ENCODE peak calls at places on chromosomes 5 and 9, in eight cellular contexts. O, A, V, K, Z, Q, F and T are unnamed samples.

GRCh38 chr5:62627901-62628300 is 49.3 kb downstream of the LRRC70 start:
- DNase-seq in O (no peak), K (no peak), F (no peak), Q (no peak), A (no peak), V (no peak), Z (no peak), T (no peak)

GRCh38 chr5:133910596-133910995 is 57.8 kb downstream of the C5orf15 start:
- DNase-seq in A (no peak), K (no peak), Q (no peak), F (peak), O (no peak), V (no peak), Z (no peak), T (peak)

GRCh38 chr5:111635151-111635945 is 121.6 kb downstream of the NREP start:
- DNase-seq in F (no peak), O (peak), V (no peak), Q (no peak), Z (no peak), A (no peak), K (peak), T (no peak)

GRCh38 chr5:91027316-91027937 is 355.7 kb downstream of the ARRDC3 start:
- DNase-seq in Z (no peak), A (no peak), Q (no peak), V (no peak), K (no peak), O (no peak), F (no peak), T (no peak)

GRCh38 chr5:103424453-103425205 is 138.0 kb downstream of the NUDT12 start:
- DNase-seq in O (no peak), A (no peak), K (no peak), Z (no peak), Q (no peak), F (no peak), V (no peak), T (no peak)

GRCh38 chr5:154986151-154986550 is 27.4 kb upstream of the KIF4B start:
- DNase-seq in A (no peak), Z (no peak), K (no peak), Q (no peak), O (no peak), V (no peak), F (no peak), T (no peak)

GRCh38 chr9:5721279-5722087 is 92.6 kb downstream of the RIC1 start:
- DNase-seq in Q (no peak), Z (peak), A (no peak), F (no peak), V (no peak), K (no peak), O (no peak), T (no peak)

GRCh38 chr5:172417983-172418630 is 36.2 kb downstream of the SH3PXD2B start:
- DNase-seq in K (no peak), A (peak), Q (peak), Z (no peak), F (peak), V (peak), O (peak), T (peak)

GRCh38 chr9:7172445-7173115 is 414.8 kb downstream of the KDM4C start:
- DNase-seq in V (no peak), Q (no peak), K (no peak), Z (no peak), F (no peak), O (no peak), A (no peak), T (no peak)

DNA sequence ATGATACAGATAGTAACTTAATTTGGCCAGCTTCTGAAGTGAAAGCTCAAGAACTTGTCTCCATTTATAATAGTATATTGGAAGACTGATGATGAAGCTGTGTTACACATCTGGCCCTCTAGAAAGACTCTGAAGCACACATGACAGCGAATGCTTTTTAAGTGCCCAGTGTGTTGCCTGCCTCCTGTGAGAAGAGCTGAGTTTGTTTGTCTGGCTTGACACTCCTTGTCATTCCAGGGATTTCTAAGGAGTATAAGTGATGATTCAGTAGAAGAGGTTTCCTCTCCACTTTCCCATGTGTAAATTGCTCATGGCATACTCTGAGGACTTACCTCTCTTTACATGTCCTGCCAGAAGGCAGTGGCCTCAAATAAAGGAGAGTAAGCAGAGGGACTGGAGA is 30.4 kb upstream of the LRRTM2 start:
- DNase-seq in V (no peak), F (no peak), Q (no peak), A (no peak), Z (no peak), K (no peak), O (no peak), T (no peak)
- H3K27ac ChIP-seq in V (no peak), F (no peak), Q (no peak), A (no peak), Z (no peak), K (no peak), O (no peak), T (no peak)

GRCh38 chr5:159183247-159183646 is 26.1 kb downstream of the RNF145 start:
- DNase-seq in A (no peak), K (no peak), F (no peak), Q (no peak), Z (no peak), O (no peak), V (no peak), T (no peak)

GRCh38 chr5:159185773-159186172 is 23.6 kb downstream of the RNF145 start:
- DNase-seq in V (no peak), K (no peak), Z (no peak), Q (no peak), F (no peak), O (peak), A (no peak), T (no peak)

GRCh38 chr5:159184236-159184635 is 25.1 kb downstream of the RNF145 start:
- DNase-seq in O (no peak), V (no peak), Z (no peak), Q (no peak), F (no peak), K (no peak), A (no peak), T (no peak)

GRCh38 chr5:159186319-159186718 is 23.0 kb downstream of the RNF145 start:
- DNase-seq in Q (no peak), A (no peak), V (no peak), O (no peak), F (no peak), Z (no peak), K (no peak), T (no peak)

DNA sequence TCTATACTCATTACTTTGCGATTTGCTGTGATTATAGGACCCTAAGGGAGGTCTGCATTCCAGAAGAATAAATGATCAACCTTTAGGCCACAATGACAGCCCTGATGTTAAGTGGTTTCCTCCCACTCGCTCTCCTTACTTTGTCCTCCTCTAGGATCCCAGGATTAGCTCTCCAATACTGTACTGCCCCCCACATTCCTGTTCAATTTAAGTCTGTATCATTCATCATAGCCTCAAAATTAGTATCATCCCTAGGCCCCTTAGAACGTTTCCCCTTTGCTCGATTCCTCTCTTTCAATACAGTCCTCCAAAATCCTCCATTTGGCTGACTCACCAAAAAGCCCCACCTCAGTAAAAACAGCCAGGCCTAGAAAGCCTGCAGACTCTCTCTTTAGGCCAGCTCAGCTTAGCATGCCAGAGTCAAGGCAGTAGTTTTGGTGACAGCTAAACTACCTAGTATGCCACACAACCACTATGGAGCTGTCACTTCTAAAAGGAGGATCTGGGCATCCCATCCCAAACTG is 24.4 kb downstream of the RNF145 start:
- DNase-seq in Z (no peak), O (no peak), Q (no peak), A (no peak), K (no peak), F (no peak), V (no peak), T (no peak)
- H3K4me3 ChIP-seq in Z (no peak), O (no peak), Q (no peak), A (no peak), K (no peak), F (no peak), V (no peak), T (no peak)

DNA sequence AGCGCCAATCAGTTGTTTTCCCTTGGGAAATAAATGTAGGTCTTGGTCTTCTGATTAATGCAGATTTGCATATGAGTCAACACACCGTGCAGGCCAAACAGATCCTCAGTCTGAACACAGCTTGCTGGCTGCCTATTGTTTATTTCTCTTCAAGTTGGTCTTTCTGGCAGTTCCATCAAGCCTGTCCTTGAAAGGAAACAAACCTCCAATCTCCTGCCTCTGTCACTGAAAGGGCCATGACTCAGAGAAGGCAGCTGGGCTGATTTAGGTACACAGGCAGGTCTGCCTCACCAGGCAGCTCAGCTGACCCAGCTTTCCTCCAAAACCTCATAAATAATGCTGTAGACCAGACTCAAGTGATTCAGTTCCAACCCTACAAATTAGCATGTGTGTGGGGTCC is 175.9 kb downstream of the MAN2A1 start:
- DNase-seq in F (no peak), K (peak), Q (peak), A (no peak), O (no peak), V (peak), Z (no peak), T (no peak)
- H3K27ac ChIP-seq in F (no peak), K (peak), Q (peak), A (no peak), O (no peak), V (peak), Z (no peak), T (no peak)

DNA sequence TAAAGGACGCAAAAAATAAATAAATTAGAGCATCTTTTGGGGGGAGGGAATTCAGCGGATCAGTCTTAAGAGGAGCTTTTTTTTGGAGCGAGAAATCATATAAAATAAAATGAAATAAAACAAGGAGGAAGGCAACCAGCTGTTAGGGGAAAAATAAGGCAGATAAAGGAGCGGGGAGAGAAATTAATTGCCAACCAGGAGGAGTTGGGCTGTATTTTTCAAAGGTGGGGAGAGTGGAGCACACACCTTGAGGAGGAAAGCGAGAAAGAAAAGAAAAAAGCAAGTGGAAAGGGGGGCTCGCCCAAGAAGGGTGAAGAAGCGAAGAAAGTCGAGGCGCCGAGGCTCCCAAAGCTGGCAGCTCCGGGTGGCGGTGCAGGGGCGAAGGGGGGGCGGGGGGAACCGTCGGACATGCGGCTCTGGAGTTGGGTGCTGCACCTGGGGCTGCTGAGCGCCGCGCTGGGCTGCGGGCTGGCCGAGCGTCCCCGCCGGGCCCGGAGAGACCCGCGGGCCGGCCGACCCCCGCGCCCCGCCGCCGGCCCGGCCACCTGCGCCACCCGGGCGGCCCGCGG is at the start of gene PAPPA:
- DNase-seq in K (no peak), F (no peak), Z (no peak), Q (no peak), V (no peak), O (peak), A (no peak), T (no peak)
- H3K4me3 ChIP-seq in K (peak), F (peak), Z (peak), Q (peak), V (peak), O (peak), A (peak), T (peak)

GRCh38 chr9:14421291-14421690 is 107.3 kb upstream of the NFIB start:
- DNase-seq in V (no peak), K (no peak), O (no peak), Q (no peak), F (no peak), Z (no peak), A (no peak), T (no peak)

GRCh38 chr9:14417230-14417629 is 103.3 kb upstream of the NFIB start:
- DNase-seq in Z (no peak), O (no peak), V (no peak), A (no peak), F (no peak), Q (no peak), K (no peak), T (no peak)

GRCh38 chr9:14419302-14419937 is 105.5 kb upstream of the NFIB start:
- DNase-seq in Q (no peak), K (no peak), A (no peak), F (no peak), O (peak), Z (no peak), V (no peak), T (no peak)

GRCh38 chr9:14415947-14416346 is 102.0 kb upstream of the NFIB start:
- DNase-seq in K (no peak), F (no peak), Q (no peak), O (no peak), V (no peak), Z (no peak), A (no peak), T (no peak)

DNA sequence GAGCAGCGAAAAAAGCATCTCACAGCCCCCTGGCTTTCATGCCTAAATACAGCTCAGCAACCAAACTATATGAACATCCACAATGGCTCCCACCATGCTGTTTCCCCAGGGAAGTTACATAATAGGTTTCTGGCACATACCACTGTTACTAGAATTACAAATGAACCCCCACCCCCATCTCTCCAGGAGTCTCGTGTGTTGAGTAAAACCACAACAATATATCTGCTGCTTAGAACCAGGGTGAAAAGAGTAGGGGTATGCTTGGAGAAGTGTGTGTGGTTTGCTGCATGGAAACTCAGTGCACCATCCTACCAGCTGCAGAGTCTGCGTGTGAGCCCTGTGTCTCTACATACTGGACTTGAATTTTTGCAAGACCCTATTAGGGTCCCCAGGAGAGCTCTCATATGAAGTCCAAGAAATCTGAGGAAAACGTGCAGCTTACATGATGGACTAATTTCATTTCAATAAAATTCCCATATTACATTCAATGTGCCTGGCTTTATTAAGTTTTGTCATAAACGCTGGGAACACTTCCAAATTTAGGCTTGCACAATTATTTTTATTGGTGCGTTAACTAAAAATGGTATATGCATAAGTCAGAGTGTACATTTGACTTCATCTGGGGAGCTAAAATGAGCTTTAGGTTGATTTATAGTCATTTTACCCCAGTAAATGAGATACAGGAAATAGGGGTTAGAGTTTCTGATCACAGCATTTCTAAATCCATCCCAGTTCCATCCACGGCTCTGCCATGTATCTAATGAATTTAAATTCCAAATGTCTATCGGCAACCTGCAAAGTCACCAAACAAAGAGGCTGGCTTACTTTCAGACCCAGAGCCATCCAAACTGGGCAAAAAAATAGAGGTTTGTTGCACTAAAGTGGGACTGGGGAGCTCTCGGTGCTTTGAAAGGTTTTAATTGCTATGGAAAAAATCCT is 104.6 kb upstream of the NFIB start:
- DNase-seq in F (no peak), A (no peak), Q (no peak), K (no peak), V (no peak), Z (no peak), O (no peak), T (no peak)
- H3K27ac ChIP-seq in F (no peak), A (no peak), Q (no peak), K (no peak), V (no peak), Z (no peak), O (no peak), T (no peak)

DNA sequence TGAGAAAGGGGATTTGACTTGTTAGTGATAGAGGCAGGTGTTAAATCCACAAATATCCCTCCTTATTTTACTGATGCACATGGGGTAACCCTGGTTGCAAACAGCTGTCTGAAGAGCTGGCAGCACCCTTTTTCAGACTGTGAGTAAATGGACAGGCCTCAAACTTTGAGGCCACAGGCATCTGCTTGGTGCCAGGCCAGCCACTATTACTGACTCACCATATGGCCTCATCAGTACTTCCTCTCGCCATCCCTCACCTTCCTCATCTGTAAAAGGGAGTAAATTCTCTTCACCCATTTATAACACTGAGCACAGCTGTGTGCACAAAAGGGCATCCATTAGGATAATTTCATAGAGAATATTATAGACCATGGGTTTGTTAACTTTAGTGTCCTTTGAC is 11.9 kb upstream of the TNIP1 start:
- DNase-seq in K (no peak), O (peak), Z (no peak), F (no peak), Q (no peak), V (no peak), A (no peak), T (no peak)
- H3K4me3 ChIP-seq in K (no peak), O (no peak), Z (no peak), F (no peak), Q (no peak), V (no peak), A (no peak), T (no peak)

GRCh38 chr5:132829742-132830435 is 558 bp downstream of the SHROOM1 start:
- DNase-seq in K (no peak), A (peak), F (peak), V (peak), O (peak), Q (peak), Z (peak), T (peak)
- H3K27ac ChIP-seq in K (no peak), A (peak), F (peak), V (peak), O (peak), Q (peak), Z (peak), T (peak)

GRCh38 chr5:100777680-100778281 is 125.3 kb downstream of the ST8SIA4 start:
- DNase-seq in A (no peak), K (no peak), F (no peak), V (peak), Q (peak), O (no peak), Z (no peak), T (no peak)
- H3K4me3 ChIP-seq in A (no peak), K (no peak), F (no peak), V (no peak), Q (no peak), O (no peak), Z (no peak), T (no peak)

GRCh38 chr5:113319256-113320053 is 115.3 kb downstream of the TSSK1B start:
- DNase-seq in A (no peak), Z (no peak), Q (no peak), F (no peak), K (no peak), O (no peak), V (no peak), T (no peak)

GRCh38 chr5:113329981-113330380 is 104.8 kb downstream of the TSSK1B start:
- DNase-seq in O (no peak), Q (no peak), A (no peak), K (no peak), V (no peak), Z (no peak), F (no peak), T (no peak)

GRCh38 chr5:113321266-113321665 is 113.5 kb downstream of the TSSK1B start:
- DNase-seq in K (no peak), Z (no peak), O (no peak), F (no peak), V (no peak), A (no peak), Q (no peak), T (peak)

GRCh38 chr5:113320160-113320816 is 114.5 kb downstream of the TSSK1B start:
- DNase-seq in V (no peak), O (no peak), K (no peak), Z (no peak), F (no peak), Q (no peak), A (no peak), T (no peak)

GRCh38 chr5:113325054-113325453 is 109.7 kb downstream of the TSSK1B start:
- DNase-seq in Q (no peak), O (no peak), K (no peak), F (no peak), V (no peak), Z (no peak), A (no peak), T (no peak)
- H3K27ac ChIP-seq in Q (no peak), O (no peak), K (no peak), F (no peak), V (no peak), Z (no peak), A (no peak), T (no peak)

DNA sequence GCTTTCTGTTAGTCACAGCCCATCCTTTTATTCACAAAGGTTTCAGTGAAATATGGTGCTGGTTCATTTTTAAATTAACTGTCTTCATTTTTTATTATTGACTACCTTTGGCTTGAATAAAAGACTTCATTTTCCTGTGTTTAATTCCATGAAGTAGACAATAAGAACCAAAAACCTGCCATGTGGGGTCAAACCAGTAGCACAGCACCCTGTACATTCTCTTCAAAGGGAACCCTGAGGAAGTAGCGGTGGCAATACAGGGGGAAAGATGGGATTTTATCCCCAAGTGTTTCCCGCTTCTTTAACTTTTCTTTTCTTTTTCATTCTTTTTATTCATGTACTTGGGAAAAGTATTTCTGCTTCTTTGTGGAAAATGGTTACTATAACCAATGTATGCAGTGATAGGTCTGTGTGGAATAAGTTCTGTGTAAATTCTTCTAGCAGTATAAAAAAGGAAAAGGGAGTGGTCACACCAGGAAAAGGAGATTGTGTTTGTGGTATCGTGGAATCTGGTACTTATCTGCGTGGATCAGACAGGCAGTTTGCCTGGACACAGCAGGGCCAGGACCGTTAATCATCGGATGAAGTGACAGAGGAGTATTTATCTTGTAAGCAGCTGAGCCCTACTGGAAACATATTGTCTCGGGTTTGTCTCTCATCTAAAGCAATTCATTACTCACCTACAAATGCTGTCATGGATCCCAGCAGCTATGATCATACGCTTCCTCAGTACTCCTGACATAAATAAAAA is 94.2 kb downstream of the PPIC start:
- DNase-seq in Q (no peak), Z (no peak), V (no peak), K (no peak), F (no peak), A (no peak), O (no peak), T (no peak)
- H3K4me3 ChIP-seq in Q (no peak), Z (no peak), V (no peak), K (no peak), F (no peak), A (no peak), O (no peak), T (no peak)